ENCODE peak calls at places on chromosomes 4 and X, in six cellular contexts. H is K562, I is NB4, N is testis, E is thyroid gland, Q is transverse colon. C is an unnamed sample.

GRCh38 chr4:88619973-88620372 is 27.7 kb downstream of the HERC3 start:
- DNase-seq in Q (no peak), H (no peak), N (no peak), E (no peak), I (no peak), C (no peak)

GRCh38 chrX:18935893-18936292 is 48.0 kb downstream of the PHKA2 start:
- DNase-seq in Q (no peak), I (no peak), N (no peak), H (no peak), E (no peak), C (no peak)

GRCh38 chrX:112470551-112470950 is 209.2 kb downstream of the LHFPL1 start:
- DNase-seq in E (no peak), Q (no peak), H (no peak), I (no peak), N (no peak), C (no peak)

GRCh38 chr4:70761276-70761816 is 39.6 kb downstream of the RUFY3 start:
- DNase-seq in E (no peak), I (no peak), H (no peak), N (no peak), Q (no peak), C (no peak)

GRCh38 chr4:114076865-114077264 is 97.4 kb upstream of the ARSJ start:
- DNase-seq in H (no peak), E (no peak), N (no peak), I (no peak), Q (no peak), C (no peak)

GRCh38 chrX:54416965-54417364 is 23.2 kb upstream of the TSR2 start:
- DNase-seq in Q (no peak), E (no peak), N (no peak), I (no peak), H (no peak), C (no peak)

GRCh38 chr4:48699470-48699869 is 80.6 kb downstream of the FRYL start:
- DNase-seq in N (no peak), Q (no peak), I (no peak), H (no peak), E (no peak), C (no peak)

GRCh38 chr4:69708211-69708610 is 52.2 kb downstream of the SULT1B1 start:
- DNase-seq in Q (no peak), N (no peak), H (no peak), E (no peak), I (no peak), C (no peak)

GRCh38 chr4:3869661-3870566 is 103.7 kb downstream of the ADRA2C start:
- DNase-seq in E (no peak), I (no peak), Q (no peak), H (no peak), N (no peak), C (no peak)

GRCh38 chr4:5812506-5813229 is 80.2 kb downstream of the CRMP1 start:
- DNase-seq in E (no peak), H (peak), N (peak), I (peak), Q (no peak), C (peak)

GRCh38 chr4:56038763-56039162 is 90.0 kb downstream of the CEP135 start:
- DNase-seq in I (no peak), Q (no peak), E (no peak), H (no peak), N (no peak), C (no peak)

GRCh38 chrX:18271725-18272124 is 51.0 kb upstream of the BEND2 start:
- DNase-seq in Q (no peak), N (no peak), H (no peak), I (no peak), E (no peak), C (no peak)

GRCh38 chr4:74733760-74734159 is 60.6 kb downstream of the BTC start:
- DNase-seq in I (no peak), H (no peak), E (no peak), Q (peak), N (no peak), C (no peak)

GRCh38 chr4:158170691-158171455 is 2.0 kb downstream of the GASK1B start:
- DNase-seq in H (peak), Q (peak), E (no peak), I (no peak), N (peak), C (peak)

DNA sequence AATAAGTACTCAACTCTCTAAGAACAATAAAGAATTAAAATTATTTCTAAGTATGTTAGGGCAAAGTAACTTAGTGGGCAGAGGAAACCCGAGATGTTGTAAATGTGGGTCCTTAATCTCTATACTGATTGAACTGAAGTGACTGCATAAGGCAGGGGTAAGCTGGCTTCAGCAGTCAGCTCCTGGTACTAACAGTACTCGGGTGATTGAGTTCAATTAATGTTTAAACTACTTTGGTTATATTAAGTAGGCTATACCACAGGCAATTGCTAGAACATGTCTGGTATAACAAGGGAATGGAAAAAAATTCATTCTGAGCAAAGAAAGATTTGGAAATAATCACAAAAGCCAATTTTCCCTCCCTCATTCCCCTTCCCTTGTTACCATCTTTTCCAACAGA is 90.7 kb downstream of the LNX1 start:
- DNase-seq in Q (no peak), E (no peak), H (no peak), N (no peak), I (no peak), C (no peak)
- TF ChIP-seq POLR2A in Q (no peak), E (no peak), H (no peak), N (no peak), I (no peak), C (no peak)

DNA sequence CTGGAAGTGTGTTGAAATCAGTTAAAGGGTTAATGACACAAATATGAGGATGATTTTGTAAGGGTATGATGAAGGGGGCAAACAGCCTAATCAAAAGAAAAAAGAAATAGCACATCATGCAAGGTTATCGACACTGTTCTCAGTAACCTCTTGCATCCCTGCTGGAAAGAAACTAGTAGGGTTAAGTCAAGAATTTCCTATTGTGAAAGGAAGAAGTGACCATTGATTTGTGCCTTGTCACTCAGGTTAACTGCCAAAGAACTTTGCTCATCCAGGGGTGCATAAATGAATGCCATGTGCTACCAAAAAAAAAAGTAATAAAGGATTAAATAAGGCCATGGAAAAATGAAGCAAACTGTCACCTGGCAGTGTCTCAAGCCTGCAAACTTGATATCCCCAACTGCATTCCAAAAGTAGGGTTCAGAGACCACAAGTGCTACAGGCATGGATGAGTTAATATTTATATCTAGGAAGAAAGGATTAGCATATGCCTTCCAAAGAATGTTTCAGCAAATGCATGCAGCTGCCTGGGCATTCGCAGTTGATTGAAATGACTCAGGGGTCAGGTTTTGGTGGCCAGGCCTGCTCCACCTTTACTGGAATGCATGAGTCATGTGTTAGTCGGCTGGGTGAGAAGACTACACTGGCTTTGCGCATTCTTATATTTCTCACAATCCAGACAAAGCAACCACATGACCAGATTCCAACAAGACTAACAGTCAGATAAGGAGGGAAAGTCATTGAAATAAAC is 78.4 kb upstream of the ATXN3L start:
- DNase-seq in N (no peak), E (no peak), Q (peak), I (peak), H (peak), C (peak)
- TF ChIP-seq POLR2A in N (no peak), E (no peak), Q (no peak), I (no peak), H (no peak), C (no peak)

GRCh38 chrX:119757979-119758681 is at the start of gene SOWAHD:
- DNase-seq in N (peak), I (peak), E (peak), Q (peak), H (peak), C (no peak)
- TF ChIP-seq POLR2A in N (no peak), I (no peak), E (no peak), Q (peak), H (no peak), C (no peak)

GRCh38 chrX:132218100-132218807 is 993 bp downstream of the RAP2C start:
- DNase-seq in I (peak), N (peak), Q (peak), E (peak), H (peak), C (peak)
- TF ChIP-seq POLR2A in I (no peak), N (no peak), Q (peak), E (peak), H (peak), C (peak)

C was measured in erythroblast.